ENCODE peak calls at places on chromosomes 16 and 17, in seven cellular contexts. I is activated gamma-delta T cell; J is T47D; Y is Peyer's patch; U is activated CD4-positive, alpha-beta T cell treated with anti-CD3 and anti-CD28 coated beads for 36 hours; T is stimulated activated CD8-positive, alpha-beta memory T cell treated with anti-CD3 and anti-CD28 coated beads, Interleukin-12 subunit alpha, Interleukin-12 subunit beta, amount 100 ng/mL, for 4 hours; C is NCI-H1092. F is an unnamed sample.

GRCh38 chr16:24635900-24636610 is 93.4 kb upstream of the TNRC6A start:
- DNase-seq in I (no peak), J (peak), Y (peak), U (no peak), T (no peak), C (peak), F (no peak)

GRCh38 chr16:73066321-73066926 is 18.5 kb upstream of the ZFHX3 start:
- DNase-seq in I (no peak), J (no peak), Y (no peak), U (no peak), T (no peak), C (no peak), F (no peak)

GRCh38 chr17:77363821-77364361 is 223.1 kb downstream of the SEC14L1 start:
- DNase-seq in I (no peak), J (no peak), Y (peak), U (peak), T (no peak), C (no peak), F (peak)

GRCh38 chr16:58638148-58639036 is 8.8 kb upstream of the CNOT1 start:
- DNase-seq in I (no peak), J (peak), Y (no peak), U (peak), T (no peak), C (no peak), F (no peak)

GRCh38 chr17:80804466-80804865 is 187.2 kb upstream of the CHMP6 start:
- DNase-seq in I (no peak), J (no peak), Y (no peak), U (no peak), T (no peak), C (no peak), F (no peak)

GRCh38 chr17:79950306-79950705 is 85.4 kb downstream of the TBC1D16 start:
- DNase-seq in I (no peak), J (no peak), Y (no peak), U (no peak), T (no peak), C (no peak), F (no peak)

GRCh38 chr17:56110463-56111138 is 42.7 kb upstream of the ANKFN1 start:
- DNase-seq in I (no peak), J (peak), Y (no peak), U (no peak), T (no peak), C (no peak), F (no peak)

GRCh38 chr16:12386076-12386641 is 409.6 kb downstream of the SNX29 start:
- DNase-seq in I (no peak), J (no peak), Y (no peak), U (no peak), T (no peak), C (no peak), F (no peak)

GRCh38 chr16:31149894-31150890 is at the start of gene PRSS36:
- DNase-seq in I (no peak), J (no peak), Y (no peak), U (no peak), T (no peak), C (no peak), F (no peak)

GRCh38 chr17:38583833-38584349 is 21.9 kb downstream of the SRCIN1 start:
- DNase-seq in I (no peak), J (no peak), Y (no peak), U (no peak), T (no peak), C (no peak), F (no peak)

GRCh38 chr16:66378739-66379570 is 12.5 kb downstream of the CDH5 start:
- DNase-seq in I (no peak), J (peak), Y (no peak), U (no peak), T (no peak), C (no peak), F (no peak)

GRCh38 chr17:18360518-18360917 is 2.8 kb downstream of the SHMT1 start:
- DNase-seq in I (no peak), J (no peak), Y (no peak), U (no peak), T (no peak), C (no peak), F (no peak)

GRCh38 chr16:57890752-57891111 is 80.2 kb downstream of the CNGB1 start:
- DNase-seq in I (no peak), J (no peak), Y (no peak), U (no peak), T (no peak), C (no peak), F (no peak)

GRCh38 chr17:12078791-12079190 is 58.1 kb downstream of the MAP2K4 start:
- DNase-seq in I (no peak), J (no peak), Y (no peak), U (no peak), T (no peak), C (no peak), F (no peak)

GRCh38 chr17:79612468-79613194 is 1.8 kb upstream of the RBFOX3 start:
- DNase-seq in I (peak), J (peak), Y (no peak), U (peak), T (peak), C (peak), F (no peak)

GRCh38 chr17:44502598-44503079 is 567 bp downstream of the GPATCH8 start:
- DNase-seq in I (no peak), J (no peak), Y (peak), U (no peak), T (no peak), C (peak), F (no peak)

GRCh38 chr17:2212328-2212981 is 91.1 kb downstream of the SMG6 start:
- DNase-seq in I (no peak), J (peak), Y (no peak), U (no peak), T (no peak), C (no peak), F (no peak)

GRCh38 chr16:86371083-86371803 is 139.1 kb upstream of the FOXF1 start:
- DNase-seq in I (no peak), J (no peak), Y (no peak), U (no peak), T (no peak), C (no peak), F (no peak)

GRCh38 chr16:69787883-69788282 is 25.8 kb downstream of the WWP2 start:
- DNase-seq in I (no peak), J (no peak), Y (no peak), U (no peak), T (no peak), C (no peak), F (no peak)

GRCh38 chr17:19398301-19399181 is 11.6 kb upstream of the MFAP4 start:
- DNase-seq in I (no peak), J (no peak), Y (no peak), U (no peak), T (no peak), C (no peak), F (no peak)

GRCh38 chr17:55437165-55437605 is 15.6 kb upstream of the MMD start:
- DNase-seq in I (no peak), J (no peak), Y (peak), U (no peak), T (no peak), C (no peak), F (no peak)

GRCh38 chr16:19168173-19169080 is at the start of gene SYT17:
- DNase-seq in I (no peak), J (peak), Y (no peak), U (no peak), T (no peak), C (peak), F (no peak)

GRCh38 chr16:23491490-23492391 is 18.6 kb downstream of the GGA2 start:
- DNase-seq in I (no peak), J (no peak), Y (no peak), U (no peak), T (no peak), C (no peak), F (no peak)

GRCh38 chr17:17186051-17186450 is 20.1 kb downstream of the PLD6 start:
- DNase-seq in I (no peak), J (peak), Y (no peak), U (peak), T (no peak), C (no peak), F (no peak)

GRCh38 chr17:74767111-74767516 is 9.0 kb downstream of the NAT9 start:
- DNase-seq in I (no peak), J (no peak), Y (no peak), U (no peak), T (no peak), C (no peak), F (no peak)

GRCh38 chr17:49817993-49818392 is 29.5 kb downstream of the KAT7 start:
- DNase-seq in I (no peak), J (no peak), Y (peak), U (peak), T (peak), C (no peak), F (peak)

GRCh38 chr16:66898207-66898606 is 17.9 kb downstream of the PDP2 start:
- DNase-seq in I (no peak), J (no peak), Y (no peak), U (no peak), T (no peak), C (no peak), F (no peak)

GRCh38 chr16:89678258-89678657 is 8.2 kb upstream of the CDK10 start:
- DNase-seq in I (no peak), J (no peak), Y (no peak), U (no peak), T (no peak), C (no peak), F (no peak)

GRCh38 chr17:72134560-72135399 is 14.0 kb downstream of the SOX9 start:
- DNase-seq in I (no peak), J (no peak), Y (no peak), U (no peak), T (no peak), C (no peak), F (no peak)

GRCh38 chr17:47899643-47900042 is 3.6 kb downstream of the SP2 start:
- DNase-seq in I (no peak), J (no peak), Y (no peak), U (no peak), T (no peak), C (no peak), F (no peak)

GRCh38 chr16:27892879-27893278 is 170.6 kb downstream of the GSG1L start:
- DNase-seq in I (no peak), J (no peak), Y (no peak), U (no peak), T (no peak), C (no peak), F (no peak)

GRCh38 chr17:74854792-74855191 is 4.9 kb downstream of the GRIN2C start:
- DNase-seq in I (no peak), J (no peak), Y (no peak), U (no peak), T (no peak), C (no peak), F (no peak)

F was measured in effector CD8-positive, alpha-beta T cell.